ENCODE peak calls at places on chromosome 15, in five cellular contexts. T is hepatic stellate cell, P is HT1080, K is Ammon's horn, E is AG04450. V is an unnamed sample.

GRCh38 chr15:77830041-77830440 is 197.3 kb upstream of the LINGO1 start:
- DNase-seq in P (peak; percentile 71), E (no peak), T (no peak), K (no peak), V (peak; percentile 1)

GRCh38 chr15:68789921-68790575 is 30.6 kb downstream of the ANP32A start:
- DNase-seq in T (peak; percentile 47), P (no peak), E (no peak), K (peak; percentile 57), V (no peak)

GRCh38 chr15:98003528-98003927 is 43.0 kb downstream of the ARRDC4 start:
- DNase-seq in K (no peak), P (no peak), E (no peak), T (no peak), V (no peak)

GRCh38 chr15:77992356-77993222 is 84.9 kb downstream of the TBC1D2B start:
- DNase-seq in T (no peak), E (no peak), K (no peak), P (no peak), V (no peak)

GRCh38 chr15:45201557-45202246 is 13.9 kb upstream of the SHF start:
- DNase-seq in T (no peak), P (no peak), K (no peak), E (no peak), V (no peak)

GRCh38 chr15:43370310-43370974 is 401 bp downstream of the ZSCAN29 start:
- DNase-seq in E (no peak), P (peak; percentile 19), K (peak; percentile 18), T (peak; percentile 37), V (peak; percentile 83)

GRCh38 chr15:85786778-85787114 is 8.0 kb downstream of the KLHL25 start:
- DNase-seq in K (no peak), T (no peak), E (no peak), P (no peak), V (peak; percentile 18)

GRCh38 chr15:82091636-82092140 is 45.9 kb upstream of the MEX3B start:
- DNase-seq in K (no peak), T (no peak), P (no peak), E (no peak), V (no peak)

GRCh38 chr15:73273181-73274002 is 95.4 kb downstream of the HCN4 start:
- DNase-seq in K (peak; percentile 80), P (peak; percentile 52), E (peak; percentile 16), T (peak; percentile 47), V (peak; percentile 87)

GRCh38 chr15:60751985-60752952 is 273.3 kb upstream of the ICE2 start:
- DNase-seq in T (peak; percentile 18), P (no peak), E (peak; percentile 48), K (peak; percentile 75), V (peak; percentile 69)

V was measured in osteoblast.